ENCODE peak calls at places on chromosome 7, in seven cellular contexts. S is transverse colon, P is progenitor cell of endocrine pancreas, Z is RWPE1, W is A549, L is thyroid gland, O is heart left ventricle. Y is an unnamed sample.

GRCh38 chr7:81231203-81231922 is 312.5 kb upstream of the SEMA3C start:
- DNase-seq in S (no peak), P (no peak), Z (no peak), W (no peak), L (no peak), O (no peak), Y (no peak)

GRCh38 chr7:8387551-8388256 is 45.7 kb upstream of the NXPH1 start:
- DNase-seq in S (no peak), P (no peak), Z (no peak), W (no peak), L (no peak), O (no peak), Y (no peak)

GRCh38 chr7:104530243-104530642 is 201.8 kb downstream of the LHFPL3 start:
- DNase-seq in S (no peak), P (no peak), Z (no peak), W (no peak), L (no peak), O (no peak), Y (no peak)

GRCh38 chr7:12244129-12244528 is 33.0 kb downstream of the TMEM106B start:
- DNase-seq in S (peak; percentile 34), P (no peak), Z (peak; percentile 2), W (peak; percentile 63), L (peak; percentile 8), O (no peak), Y (peak; percentile 70)

GRCh38 chr7:13835442-13835841 is 154.0 kb downstream of the ETV1 start:
- DNase-seq in S (no peak), P (no peak), Z (no peak), W (no peak), L (no peak), O (no peak), Y (no peak)

GRCh38 chr7:149787428-149788299 is 14.3 kb upstream of the ZNF467 start:
- DNase-seq in S (no peak), P (no peak), Z (no peak), W (peak; percentile 58), L (peak; percentile 36), O (no peak), Y (no peak)

GRCh38 chr7:6647080-6647479 is 10.0 kb downstream of the ZNF316 start:
- DNase-seq in S (no peak), P (no peak), Z (no peak), W (no peak), L (no peak), O (no peak), Y (no peak)

GRCh38 chr7:128829391-128830166 is 627 bp upstream of the FLNC start:
- DNase-seq in S (no peak), P (no peak), Z (no peak), W (no peak), L (peak; percentile 37), O (peak; percentile 64), Y (peak; percentile 32)

GRCh38 chr7:11527707-11528106 is 304.3 kb downstream of the THSD7A start:
- DNase-seq in S (no peak), P (no peak), Z (no peak), W (no peak), L (no peak), O (no peak), Y (no peak)

GRCh38 chr7:143331179-143331825 is 15.4 kb downstream of the CLCN1 start:
- DNase-seq in S (no peak), P (no peak), Z (peak; percentile 85), W (peak; percentile 72), L (no peak), O (no peak), Y (peak; percentile 59)

GRCh38 chr7:15891151-15891842 is 204.8 kb upstream of the MEOX2 start:
- DNase-seq in S (no peak), P (no peak), Z (no peak), W (no peak), L (no peak), O (no peak), Y (no peak)

GRCh38 chr7:98282727-98283126 is 1.2 kb downstream of the BRI3 start:
- DNase-seq in S (no peak), P (no peak), Z (no peak), W (no peak), L (no peak), O (no peak), Y (no peak)

GRCh38 chr7:18535811-18536413 is 40.4 kb downstream of the HDAC9 start:
- DNase-seq in S (no peak), P (no peak), Z (no peak), W (no peak), L (no peak), O (no peak), Y (peak; percentile 25)

GRCh38 chr7:64574481-64575159 is 11.7 kb upstream of the ZNF680 start:
- DNase-seq in S (no peak), P (no peak), Z (peak; percentile 71), W (no peak), L (peak; percentile 78), O (peak; percentile 85), Y (no peak)

GRCh38 chr7:140223515-140224221 is 46.9 kb upstream of the KDM7A start:
- DNase-seq in S (no peak), P (no peak), Z (no peak), W (no peak), L (no peak), O (no peak), Y (no peak)

GRCh38 chr7:67631496-67631895 is 634.9 kb downstream of the TYW1 start:
- DNase-seq in S (no peak), P (no peak), Z (no peak), W (no peak), L (no peak), O (no peak), Y (no peak)

GRCh38 chr7:140771826-140772225 is 75.3 kb downstream of the NDUFB2 start:
- DNase-seq in S (no peak), P (no peak), Z (no peak), W (no peak), L (no peak), O (no peak), Y (no peak)

GRCh38 chr7:94654764-94655561 is 970 bp downstream of the SGCE start:
- DNase-seq in S (no peak), P (no peak), Z (no peak), W (peak; percentile 42), L (peak; percentile 25), O (peak; percentile 45), Y (peak; percentile 9)

GRCh38 chr7:79523426-79523825 is 70.0 kb upstream of the MAGI2 start:
- DNase-seq in S (no peak), P (no peak), Z (no peak), W (no peak), L (no peak), O (no peak), Y (no peak)

GRCh38 chr7:145219461-145219860 is 383.6 kb upstream of the TPK1 start:
- DNase-seq in S (no peak), P (no peak), Z (no peak), W (no peak), L (no peak), O (no peak), Y (no peak)

GRCh38 chr7:26292768-26293560 is 1.3 kb downstream of the SNX10 start:
- DNase-seq in S (peak; percentile 9), P (no peak), Z (no peak), W (no peak), L (no peak), O (no peak), Y (no peak)

GRCh38 chr7:26295015-26295414 is 3.4 kb downstream of the SNX10 start:
- DNase-seq in S (no peak), P (no peak), Z (no peak), W (no peak), L (no peak), O (no peak), Y (no peak)

GRCh38 chr7:26291251-26291650 is 411 bp upstream of the SNX10 start:
- DNase-seq in S (no peak), P (no peak), Z (no peak), W (no peak), L (no peak), O (no peak), Y (no peak)

GRCh38 chr7:26293569-26294308 is 2.1 kb downstream of the SNX10 start:
- DNase-seq in S (no peak), P (no peak), Z (no peak), W (no peak), L (no peak), O (no peak), Y (no peak)

GRCh38 chr7:26291699-26292538 is at the start of gene SNX10:
- DNase-seq in S (peak; percentile 69), P (peak; percentile 59), Z (peak; percentile 41), W (peak; percentile 63), L (peak; percentile 37), O (peak; percentile 42), Y (peak; percentile 92)
- TF ChIP-seq CTCF in S (no peak), P (peak; percentile 44), Z (peak; percentile 34), W (peak; percentile 43), L (no peak), O (peak; percentile 14), Y (peak; percentile 69)

DNA sequence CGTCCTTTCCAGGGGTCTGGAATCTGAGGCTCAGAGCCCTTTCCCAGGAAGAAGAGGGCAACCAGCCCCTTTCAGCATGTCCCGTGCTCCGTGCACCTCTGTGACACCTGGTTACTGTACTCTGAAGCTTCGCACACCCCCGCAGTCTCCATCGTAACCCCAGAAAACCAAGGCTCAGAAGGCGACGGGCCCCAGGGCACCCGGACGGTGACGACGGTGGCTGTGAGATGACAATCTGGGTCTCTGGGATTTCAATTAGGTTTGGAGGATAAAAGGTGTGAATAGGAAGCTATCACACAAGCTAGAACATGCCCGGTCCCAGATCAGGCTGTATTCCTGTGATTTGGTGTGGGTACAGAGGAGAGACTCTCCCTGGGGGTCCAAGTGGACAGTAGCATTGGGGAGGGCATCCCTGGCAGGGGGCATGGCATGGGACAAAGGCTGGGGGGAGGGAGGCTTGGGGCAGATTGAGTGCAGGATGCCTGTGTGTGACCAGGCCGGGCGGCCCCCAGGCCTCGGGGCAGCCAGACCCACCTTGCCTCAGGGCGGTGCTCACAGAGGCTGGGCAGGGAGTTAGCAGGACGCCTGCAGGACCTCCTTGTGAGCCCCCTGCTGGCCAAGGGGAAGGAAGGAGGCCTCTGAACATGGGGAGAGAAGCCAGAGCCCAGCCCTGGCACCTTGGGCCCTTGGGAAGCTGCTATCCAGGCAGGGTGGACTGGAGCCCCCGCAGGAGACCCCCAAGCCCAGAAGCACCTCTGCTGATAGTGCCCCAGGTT is 23.4 kb upstream of the PSMG3 start:
- DNase-seq in S (no peak), P (no peak), Z (no peak), W (peak; percentile 36), L (no peak), O (no peak), Y (peak; percentile 70)
- TF ChIP-seq CTCF in S (no peak), P (peak; percentile 47), Z (no peak), W (peak; percentile 34), L (no peak), O (peak; percentile 7), Y (peak; percentile 76)

GRCh38 chr7:96800824-96801223 is 91.2 kb upstream of the SEM1 start:
- DNase-seq in S (no peak), P (no peak), Z (no peak), W (no peak), L (no peak), O (no peak), Y (peak; percentile 15)
- TF ChIP-seq CTCF in S (no peak), P (no peak), Z (no peak), W (no peak), L (no peak), O (no peak), Y (no peak)

DNA sequence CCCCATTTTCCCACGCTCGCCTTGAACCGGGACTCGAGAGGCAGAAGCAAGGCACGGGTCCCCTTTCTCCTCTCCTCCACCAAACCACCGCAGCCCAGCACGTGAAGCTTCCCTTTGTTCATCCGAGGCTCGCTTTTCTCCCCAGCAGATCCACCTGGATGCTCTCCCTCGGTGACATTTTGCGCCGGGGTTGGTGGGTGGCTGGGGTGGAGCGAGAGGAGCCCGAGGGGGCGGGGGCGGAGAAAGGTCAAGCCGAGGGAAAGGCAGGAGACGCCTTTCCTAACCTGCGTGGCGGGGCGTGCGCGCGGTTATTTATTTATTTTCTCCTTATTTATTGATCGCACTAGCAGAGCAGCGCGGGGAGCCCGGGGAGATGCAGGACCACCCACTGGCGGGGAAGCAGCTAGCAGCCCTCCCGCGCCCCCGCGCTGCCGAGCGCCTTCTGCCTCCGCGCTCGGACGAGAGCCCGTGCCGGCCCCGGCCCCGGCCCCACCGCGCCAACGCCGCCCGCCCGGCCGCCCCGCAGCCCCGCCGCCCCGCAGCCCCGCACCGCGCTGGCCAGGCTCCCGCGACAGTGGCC is at the start of gene KCND2:
- DNase-seq in S (no peak), P (peak; percentile 43), Z (peak; percentile 2), W (no peak), L (peak; percentile 2), O (no peak), Y (peak; percentile 27)
- TF ChIP-seq CTCF in S (no peak), P (no peak), Z (no peak), W (no peak), L (no peak), O (no peak), Y (no peak)

Y was measured in Calu3.